ENCODE peak calls at places on chromosomes 6 and 20, in four cellular contexts. F is HT-29; Q is islet precursor cell; E is activated CD8-positive, alpha-beta memory T cell treated with anti-CD3 and anti-CD28 coated beads for 4 hours. J is an unnamed sample.

GRCh38 chr6:168527451-168528210 is 86.6 kb downstream of the SMOC2 start:
- DNase-seq in F (no peak), Q (peak), E (no peak), J (no peak)

GRCh38 chr6:3227363-3228045 is at the start of gene TUBB2B:
- DNase-seq in F (no peak), Q (peak), E (no peak), J (peak)

GRCh38 chr6:73854998-73855718 is 159.2 kb downstream of the CD109 start:
- DNase-seq in F (peak), Q (no peak), E (no peak), J (peak)

GRCh38 chr20:1184638-1185315 is at the start of gene TMEM74B:
- DNase-seq in F (peak), Q (no peak), E (no peak), J (no peak)

GRCh38 chr6:44104661-44105060 is 22.6 kb downstream of the MRPL14 start:
- DNase-seq in F (no peak), Q (no peak), E (no peak), J (no peak)

GRCh38 chr6:114144887-114145851 is 174.2 kb upstream of the HDAC2 start:
- DNase-seq in F (no peak), Q (peak), E (no peak), J (no peak)

GRCh38 chr6:146337376-146337775 is 206.3 kb upstream of the RAB32 start:
- DNase-seq in F (no peak), Q (no peak), E (no peak), J (no peak)

GRCh38 chr6:113774122-113774835 is 82.9 kb upstream of the MARCKS start:
- DNase-seq in F (no peak), Q (no peak), E (no peak), J (no peak)

GRCh38 chr6:35089935-35090505 is 51.1 kb downstream of the TCP11 start:
- DNase-seq in F (no peak), Q (no peak), E (no peak), J (no peak)

GRCh38 chr6:99711925-99712324 is 105.3 kb downstream of the PRDM13 start:
- DNase-seq in F (no peak), Q (no peak), E (no peak), J (no peak)

GRCh38 chr20:5973172-5973571 is 22.7 kb downstream of the MCM8 start:
- DNase-seq in F (peak), Q (no peak), E (no peak), J (no peak)

GRCh38 chr6:30932665-30933365 is 845 bp upstream of the SFTA2 start:
- DNase-seq in F (no peak), Q (no peak), E (no peak), J (no peak)

GRCh38 chr6:148697895-148698440 is 48.9 kb upstream of the UST start:
- DNase-seq in F (no peak), Q (no peak), E (no peak), J (no peak)

GRCh38 chr6:39263299-39264037 is 34.2 kb upstream of the KCNK5 start:
- DNase-seq in F (peak), Q (no peak), E (no peak), J (no peak)

GRCh38 chr6:31203345-31203979 is 33.0 kb upstream of the POU5F1 start:
- DNase-seq in F (peak), Q (no peak), E (peak), J (peak)

GRCh38 chr20:54368578-54368977 is 106.8 kb upstream of the DOK5 start:
- DNase-seq in F (no peak), Q (no peak), E (no peak), J (no peak)

J was measured in SW480.